ENCODE peak calls at places on chromosomes 4 and X, in eight cellular contexts. F, E, S, Y, X, B, G and D are unnamed samples.

GRCh38 chrX:68175569-68175968 is 257.7 kb downstream of the OPHN1 start:
- DNase-seq in G (no peak), S (no peak), Y (no peak), F (no peak), X (no peak), B (no peak), E (peak), D (no peak)

GRCh38 chr4:8506373-8507250 is 66.0 kb downstream of the TRMT44 start:
- DNase-seq in S (peak), Y (no peak), X (peak), G (no peak), B (peak), E (peak), F (peak), D (no peak)

GRCh38 chr4:138405439-138405838 is 163.3 kb upstream of the SLC7A11 start:
- DNase-seq in B (no peak), F (no peak), X (no peak), G (no peak), E (peak), S (no peak), Y (no peak), D (no peak)

GRCh38 chrX:16023790-16024734 is 99.3 kb upstream of the GRPR start:
- DNase-seq in E (no peak), B (no peak), X (no peak), S (no peak), G (no peak), F (no peak), Y (no peak), D (no peak)

GRCh38 chr4:42347076-42347475 is 50.2 kb upstream of the SHISA3 start:
- DNase-seq in Y (no peak), X (no peak), E (no peak), F (no peak), B (no peak), S (no peak), G (no peak), D (no peak)

GRCh38 chr4:186900232-186900900 is 176.7 kb upstream of the FAT1 start:
- DNase-seq in S (no peak), Y (no peak), F (no peak), B (no peak), X (no peak), E (peak), G (no peak), D (no peak)

GRCh38 chr4:167041524-167041923 is 192.8 kb downstream of the SPOCK3 start:
- DNase-seq in X (no peak), S (no peak), B (no peak), F (no peak), E (no peak), G (no peak), Y (no peak), D (no peak)

GRCh38 chr4:114599231-114600065 is 841 bp downstream of the UGT8 start:
- DNase-seq in X (no peak), S (no peak), E (no peak), F (no peak), Y (no peak), B (no peak), G (peak), D (no peak)

GRCh38 chr4:92215471-92215870 is 88.3 kb upstream of the GRID2 start:
- DNase-seq in F (no peak), B (no peak), Y (no peak), G (no peak), E (no peak), X (no peak), S (no peak), D (no peak)

DNA sequence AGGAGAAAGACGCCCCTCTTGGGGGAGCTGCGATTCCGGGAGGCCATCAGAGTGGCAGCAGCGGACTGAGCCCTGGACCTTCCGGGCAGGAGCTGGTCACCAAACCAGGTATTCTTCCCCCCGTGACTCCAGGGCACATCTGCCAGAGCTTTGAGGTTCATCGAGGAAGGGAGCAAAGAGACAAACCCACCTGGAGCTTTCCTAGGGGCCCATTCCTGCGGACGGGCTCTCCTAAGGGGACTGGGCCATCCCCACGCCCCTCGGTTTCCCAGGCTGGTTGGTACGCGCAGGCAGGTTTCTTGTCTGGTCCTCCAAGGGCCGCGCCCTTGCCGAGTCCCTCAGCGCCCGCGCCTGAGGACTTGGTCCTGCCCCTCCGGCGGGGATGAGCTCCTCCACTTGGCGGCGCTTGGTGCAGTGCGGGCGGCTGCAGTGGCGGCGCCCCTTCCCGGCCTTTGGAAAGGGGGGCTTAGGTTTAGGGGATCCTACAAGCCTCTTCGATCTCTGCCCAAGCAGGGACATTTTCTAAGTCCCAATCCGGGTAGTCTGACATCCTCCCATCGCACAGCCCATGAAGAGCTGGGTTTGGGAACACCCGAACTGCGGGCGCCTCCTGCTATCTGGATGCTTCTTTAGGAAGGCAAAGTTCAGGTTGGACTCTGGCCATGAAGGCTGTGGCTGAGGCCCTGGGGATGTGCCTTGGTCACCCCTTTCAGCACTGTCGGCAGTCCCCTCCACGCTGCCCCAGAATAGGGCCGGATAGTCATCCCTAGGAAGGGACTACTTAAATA is 543 bp downstream of the STBD1 start:
- DNase-seq in S (peak), F (peak), G (no peak), B (peak), X (peak), E (peak), Y (peak), D (no peak)
- TF ChIP-seq CTCF in S (no peak), F (no peak), G (no peak), B (no peak), X (peak), E (peak), Y (peak), D (peak)

GRCh38 chr4:100187781-100188180 is 2.5 kb downstream of the DDIT4L start:
- DNase-seq in B (no peak), E (no peak), F (no peak), Y (no peak), X (no peak), S (no peak), G (no peak), D (no peak)

GRCh38 chr4:100184787-100185186 is 5.5 kb downstream of the DDIT4L start:
- DNase-seq in Y (no peak), G (no peak), F (no peak), X (no peak), E (no peak), S (no peak), B (no peak), D (no peak)

GRCh38 chr4:100189820-100190642 is at the start of gene DDIT4L:
- DNase-seq in G (no peak), S (peak), B (peak), X (peak), Y (peak), F (peak), E (peak), D (no peak)

GRCh38 chr4:100190643-100191600 is 654 bp upstream of the DDIT4L start:
- DNase-seq in S (no peak), Y (no peak), F (no peak), E (peak), B (no peak), G (no peak), X (no peak), D (no peak)

DNA sequence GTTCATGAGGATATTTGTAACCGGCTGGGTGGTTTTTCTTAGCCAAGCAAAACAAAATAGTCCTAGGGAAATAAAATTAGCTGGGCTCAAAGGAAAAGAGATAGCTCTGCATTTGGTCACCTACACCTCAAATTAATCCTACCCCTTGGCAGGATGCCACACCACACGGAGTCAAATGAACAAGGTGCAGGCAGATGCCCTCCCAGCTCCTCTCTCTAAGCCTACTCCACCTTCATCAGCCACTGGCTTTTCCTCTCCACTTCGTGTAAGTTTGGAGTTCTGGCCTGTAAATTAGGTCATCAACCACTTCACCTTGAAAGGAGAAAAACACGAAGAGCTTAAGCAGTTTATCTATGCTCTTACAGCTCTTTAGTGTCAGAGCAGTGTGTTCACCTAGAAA is 1.4 kb downstream of the DDIT4L start:
- DNase-seq in F (no peak), E (no peak), S (no peak), G (no peak), Y (no peak), X (no peak), B (no peak), D (no peak)
- H3K4me3 ChIP-seq in F (no peak), E (no peak), S (peak), G (no peak), Y (no peak), X (peak), B (no peak), D (no peak)

GRCh38 chrX:115912372-115912897 is 258.1 kb upstream of the AGTR2 start:
- DNase-seq in B (no peak), X (no peak), S (no peak), F (no peak), E (no peak), G (no peak), Y (no peak), D (no peak)
- TF ChIP-seq CTCF in B (no peak), X (no peak), S (no peak), F (no peak), E (peak), G (no peak), Y (no peak), D (peak)

GRCh38 chr4:141304346-141304745 is 83.7 kb downstream of the ZNF330 start:
- DNase-seq in E (no peak), B (no peak), Y (no peak), F (no peak), X (no peak), G (no peak), S (no peak), D (no peak)

GRCh38 chr4:141306331-141306730 is 85.6 kb downstream of the ZNF330 start:
- DNase-seq in E (no peak), X (no peak), Y (no peak), F (no peak), S (no peak), G (no peak), B (no peak), D (no peak)

GRCh38 chr4:141307241-141307689 is 86.6 kb downstream of the ZNF330 start:
- DNase-seq in B (peak), G (peak), S (peak), F (peak), E (peak), X (peak), Y (peak), D (peak)

GRCh38 chr4:141301216-141301615 is 80.5 kb downstream of the ZNF330 start:
- DNase-seq in X (no peak), Y (no peak), B (no peak), G (no peak), S (no peak), F (no peak), E (no peak), D (no peak)

GRCh38 chr4:141302926-141303325 is 82.2 kb downstream of the ZNF330 start:
- DNase-seq in S (no peak), B (no peak), E (no peak), X (no peak), G (no peak), Y (no peak), F (no peak), D (no peak)
- H3K4me3 ChIP-seq in S (no peak), B (no peak), E (no peak), X (no peak), G (no peak), Y (no peak), F (no peak), D (no peak)

GRCh38 chr4:173202395-173202794 is 33.8 kb downstream of the GALNT7 start:
- DNase-seq in S (no peak), Y (no peak), F (no peak), E (no peak), B (no peak), X (no peak), G (no peak), D (no peak)
- TF ChIP-seq CTCF in S (no peak), Y (no peak), F (no peak), E (no peak), B (no peak), X (no peak), G (no peak), D (no peak)

GRCh38 chr4:51851937-51852290 is 9.0 kb downstream of the DCUN1D4 start:
- DNase-seq in B (no peak), S (no peak), X (no peak), F (no peak), G (no peak), E (no peak), Y (no peak), D (no peak)

GRCh38 chr4:51851090-51851936 is 8.4 kb downstream of the DCUN1D4 start:
- DNase-seq in E (no peak), S (no peak), F (no peak), B (no peak), X (no peak), G (no peak), Y (no peak), D (no peak)

GRCh38 chr4:51855751-51856150 is 12.8 kb downstream of the DCUN1D4 start:
- DNase-seq in B (no peak), X (no peak), Y (no peak), G (no peak), E (no peak), F (no peak), S (no peak), D (no peak)

GRCh38 chr4:51855270-51855669 is 12.3 kb downstream of the DCUN1D4 start:
- DNase-seq in F (no peak), E (no peak), B (no peak), S (no peak), G (no peak), X (no peak), Y (no peak), D (no peak)

GRCh38 chr4:51853027-51853682 is 10.2 kb downstream of the DCUN1D4 start:
- DNase-seq in E (no peak), G (no peak), B (peak), S (no peak), X (no peak), Y (no peak), F (no peak), D (no peak)
- H3K4me3 ChIP-seq in E (no peak), G (no peak), B (no peak), S (no peak), X (no peak), Y (no peak), F (no peak), D (no peak)